ENCODE peak calls at places on chromosomes 2 and 18, in four cellular contexts. Y is pancreas, H is stomach, K is kidney. T is an unnamed sample. For H3K4me1, the result is how much of the 10 kb centered on the place peaks cover.

GRCh38 chr18:49170925-49171509 is 220.3 kb upstream of the SMAD7 start:
- DNase-seq in Y (no peak), H (no peak), K (no peak), T (no peak)

GRCh38 chr2:29113891-29114321 is 1.3 kb upstream of the CLIP4 start:
- DNase-seq in Y (no peak), H (peak), K (no peak), T (no peak)

GRCh38 chr18:45920367-45920766 is 46.8 kb downstream of the EPG5 start:
- DNase-seq in Y (peak), H (peak), K (peak), T (peak)

GRCh38 chr2:196168181-196168580 is 3.2 kb downstream of the STK17B start:
- DNase-seq in Y (no peak), H (no peak), K (no peak), T (no peak)

GRCh38 chr18:22399949-22400348 is 17.8 kb downstream of the CTAGE1 start:
- DNase-seq in Y (no peak), H (no peak), K (no peak), T (no peak)

GRCh38 chr18:9016819-9017169 is 85.7 kb upstream of the NDUFV2 start:
- DNase-seq in Y (peak), H (no peak), K (peak), T (no peak)

GRCh38 chr18:54828290-54828871 is at the start of gene RAB27B:
- DNase-seq in Y (peak), H (peak), K (peak), T (peak)

GRCh38 chr2:8662239-8662879 is 19.5 kb upstream of the ID2 start:
- DNase-seq in Y (no peak), H (no peak), K (peak), T (no peak)

GRCh38 chr2:6203297-6203959 is 511.2 kb downstream of the SOX11 start:
- DNase-seq in Y (no peak), H (no peak), K (no peak), T (no peak)

GRCh38 chr2:74387346-74387745 is 7.2 kb upstream of the DCTN1 start:
- DNase-seq in Y (no peak), H (no peak), K (no peak), T (no peak)

GRCh38 chr2:223604231-223604630 is 2.1 kb upstream of the SCG2 start:
- DNase-seq in Y (no peak), H (no peak), K (no peak), T (no peak)

GRCh38 chr2:223601932-223602676 is at the start of gene SCG2:
- DNase-seq in Y (peak), H (peak), K (peak), T (peak)

GRCh38 chr2:223600056-223600455 is 2.1 kb downstream of the SCG2 start:
- DNase-seq in Y (no peak), H (no peak), K (no peak), T (no peak)

GRCh38 chr2:223599646-223600009 is 2.5 kb downstream of the SCG2 start:
- DNase-seq in Y (no peak), H (no peak), K (no peak), T (no peak)

DNA sequence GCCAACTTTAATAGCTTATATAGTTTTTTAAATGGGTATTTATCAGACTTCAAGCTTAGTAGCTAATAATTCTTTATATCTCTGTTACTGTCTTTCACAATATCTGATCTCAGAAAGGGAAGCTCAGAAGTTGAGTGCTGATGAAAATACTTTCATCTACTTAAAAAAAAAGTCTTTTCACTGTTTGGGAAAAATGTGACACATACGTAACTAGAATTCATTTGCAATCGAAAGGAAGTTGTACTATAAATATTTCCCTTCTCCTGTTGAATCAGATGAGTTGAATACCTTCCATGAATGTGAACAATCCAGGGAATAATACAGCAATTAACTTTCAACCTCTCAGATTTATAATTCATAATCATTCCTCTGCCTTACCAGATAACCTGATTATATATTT is 811 bp upstream of the SCG2 start:
- DNase-seq in Y (no peak), H (no peak), K (no peak), T (no peak)
- H3K4me1 ChIP-seq in Y (under half), H (under half), K (under half), T (under half)

GRCh38 chr2:120947327-120947726 is 211.7 kb downstream of the GLI2 start:
- DNase-seq in Y (no peak), H (no peak), K (no peak), T (no peak)

GRCh38 chr2:120949957-120950590 is 214.4 kb downstream of the GLI2 start:
- DNase-seq in Y (no peak), H (no peak), K (no peak), T (no peak)

GRCh38 chr2:120948662-120949011 is 213.0 kb downstream of the GLI2 start:
- DNase-seq in Y (no peak), H (no peak), K (no peak), T (no peak)

GRCh38 chr2:120947982-120948661 is 212.5 kb downstream of the GLI2 start:
- DNase-seq in Y (no peak), H (no peak), K (no peak), T (no peak)

GRCh38 chr2:120949027-120949956 is 213.6 kb downstream of the GLI2 start:
- DNase-seq in Y (peak), H (no peak), K (no peak), T (no peak)
- TF ChIP-seq CTCF in Y (no peak), H (no peak), K (no peak), T (no peak)

DNA sequence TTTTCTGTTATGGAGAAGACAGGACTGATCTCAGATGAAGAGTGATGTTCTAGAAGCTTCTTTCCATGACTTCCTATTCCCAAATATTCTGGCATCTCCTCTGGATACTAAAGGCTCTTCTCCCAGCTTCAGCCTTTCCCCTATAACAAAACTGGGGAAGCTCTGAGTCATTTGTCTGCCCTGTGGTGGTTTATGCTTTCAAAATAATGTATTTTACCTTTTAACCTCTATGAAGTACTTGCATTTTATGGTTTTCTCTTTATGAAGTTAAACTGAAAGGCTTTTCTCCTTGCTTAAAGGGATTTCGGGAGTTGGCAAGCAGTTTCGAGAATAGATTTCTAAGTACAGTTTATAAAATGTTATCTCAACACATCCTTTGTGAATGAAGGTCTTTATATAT is 104.4 kb downstream of the TANC1 start:
- DNase-seq in Y (no peak), H (no peak), K (no peak), T (no peak)
- H3K4me1 ChIP-seq in Y (under half), H (under half), K (under half), T (under half)

GRCh38 chr2:160203422-160203821 is 3.4 kb upstream of the ITGB6 start:
- DNase-seq in Y (no peak), H (no peak), K (no peak), T (no peak)
- TF ChIP-seq CTCF in Y (no peak), H (no peak), K (no peak), T (no peak)

DNA sequence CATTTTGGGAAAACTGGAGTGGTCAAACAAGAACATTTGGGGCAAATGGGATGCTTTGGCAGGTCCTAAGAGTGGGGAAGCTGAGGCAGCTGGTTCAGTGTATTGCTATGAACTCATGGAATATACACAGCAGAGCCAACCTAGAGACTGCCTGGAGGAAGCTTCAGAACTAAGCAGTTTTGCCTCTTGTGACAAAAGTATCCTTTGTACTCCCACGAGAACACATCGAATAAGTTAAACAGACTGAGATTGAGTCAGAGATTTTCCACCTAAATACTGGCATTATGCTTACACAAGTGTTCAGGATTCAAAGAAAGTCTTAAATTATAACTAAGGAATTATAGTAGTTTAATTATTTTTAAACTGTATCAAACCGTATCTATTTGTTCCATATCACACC is 5.2 kb upstream of the ARMC9 start:
- DNase-seq in Y (no peak), H (no peak), K (no peak), T (no peak)
- H3K4me1 ChIP-seq in Y (under half), H (under half), K (under half), T (under half)

GRCh38 chr2:212538156-212539144 is at the start of gene ERBB4:
- DNase-seq in Y (peak), H (peak), K (peak), T (no peak)

GRCh38 chr2:212539145-212539880 is 711 bp upstream of the ERBB4 start:
- DNase-seq in Y (peak), H (peak), K (peak), T (peak)

GRCh38 chr2:212537311-212538155 is 1.1 kb downstream of the ERBB4 start:
- DNase-seq in Y (peak), H (peak), K (peak), T (peak)

GRCh38 chr2:212535963-212536362 is 2.6 kb downstream of the ERBB4 start:
- DNase-seq in Y (no peak), H (no peak), K (no peak), T (no peak)

GRCh38 chr2:212536385-212537310 is 2.0 kb downstream of the ERBB4 start:
- DNase-seq in Y (peak), H (no peak), K (peak), T (no peak)
- TF ChIP-seq CTCF in Y (no peak), H (no peak), K (no peak), T (no peak)

DNA sequence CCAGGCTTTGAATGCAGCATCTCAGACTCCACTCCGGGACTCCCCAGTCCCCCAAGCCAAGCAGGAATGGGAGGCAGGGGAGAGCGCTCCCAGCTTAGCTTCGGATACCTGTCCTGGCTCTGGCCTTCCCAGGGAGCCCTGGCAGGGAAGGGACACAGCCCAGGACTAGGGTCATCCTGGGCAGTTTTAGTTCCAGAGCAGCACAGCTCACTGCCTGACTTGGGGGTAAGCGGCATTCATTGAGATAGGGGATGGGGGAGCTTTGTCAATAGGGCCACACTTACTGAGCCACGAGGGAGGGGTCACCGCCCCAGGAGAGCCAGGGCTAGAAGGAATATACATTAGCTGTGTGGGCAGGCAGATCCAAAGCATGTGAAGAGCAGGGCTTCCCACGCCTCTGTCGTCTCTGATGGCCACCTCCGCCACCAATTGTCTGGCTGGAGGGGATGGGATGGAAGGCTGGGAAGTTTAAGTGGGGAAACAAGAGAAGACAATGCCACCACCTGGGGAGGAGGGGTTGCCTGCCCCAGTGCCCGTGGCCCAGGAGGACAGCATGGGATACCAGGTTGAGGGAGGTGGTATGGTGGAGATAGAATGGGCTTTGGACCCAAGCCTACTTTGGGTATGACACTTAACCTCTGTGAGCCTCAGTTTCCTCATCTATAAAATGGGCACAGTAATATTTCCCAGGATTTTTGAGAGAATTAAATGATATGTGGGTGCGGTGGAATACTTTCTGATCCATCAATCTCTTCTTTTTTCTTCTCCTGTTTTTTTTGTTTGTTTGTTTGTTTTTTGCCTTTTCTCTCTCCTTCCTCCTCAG is 40.2 kb downstream of the SCTR start:
- DNase-seq in Y (no peak), H (no peak), K (peak), T (no peak)
- H3K4me1 ChIP-seq in Y (half or more), H (half or more), K (under half), T (under half)

GRCh38 chr18:58635891-58636290 is 7.0 kb upstream of the ALPK2 start:
- DNase-seq in Y (no peak), H (no peak), K (no peak), T (no peak)
- TF ChIP-seq CTCF in Y (no peak), H (no peak), K (no peak), T (no peak)